ENCODE peak calls at places on chromosomes 3 and 15, in ten cellular contexts. L is RWPE1, F is Caco-2, A is fibroblast of lung, J is NB4, K is choroid plexus epithelial cell, R is SK-N-SH, Q is GM12865, T is ovary, Z is transverse colon. S is an unnamed sample.

GRCh38 chr15:88089019-88089603 is 167.4 kb downstream of the NTRK3 start:
- DNase-seq in L (no peak), F (no peak), A (no peak), J (no peak), K (no peak), R (no peak), Q (no peak), T (no peak), Z (no peak), S (no peak)

GRCh38 chr3:99413504-99413903 is 224.9 kb upstream of the COL8A1 start:
- DNase-seq in L (peak), F (no peak), A (peak), J (no peak), K (peak), R (no peak), Q (no peak), T (no peak), Z (no peak), S (no peak)

GRCh38 chr3:123084192-123084591 is 17.4 kb downstream of the PDIA5 start:
- DNase-seq in L (no peak), F (no peak), A (no peak), J (no peak), K (no peak), R (no peak), Q (no peak), T (peak), Z (no peak), S (no peak)

GRCh38 chr3:124492824-124493223 is 237.4 kb upstream of the UMPS start:
- DNase-seq in L (peak), F (peak), A (peak), J (peak), K (peak), R (peak), Q (peak), T (no peak), Z (peak), S (no peak)

GRCh38 chr15:60626051-60626450 is 147.1 kb upstream of the ICE2 start:
- DNase-seq in L (no peak), F (no peak), A (no peak), J (no peak), K (no peak), R (no peak), Q (no peak), T (no peak), Z (no peak), S (no peak)

GRCh38 chr3:61445924-61446323 is 115.4 kb upstream of the PTPRG start:
- DNase-seq in L (no peak), F (no peak), A (no peak), J (no peak), K (no peak), R (no peak), Q (no peak), T (no peak), Z (no peak), S (no peak)

GRCh38 chr3:183537295-183537730 is 18.2 kb downstream of the KLHL6 start:
- DNase-seq in L (no peak), F (no peak), A (no peak), J (peak), K (peak), R (no peak), Q (no peak), T (no peak), Z (no peak), S (no peak)

GRCh38 chr3:184513276-184514150 is 48.1 kb upstream of the EPHB3 start:
- DNase-seq in L (peak), F (peak), A (peak), J (peak), K (peak), R (peak), Q (peak), T (peak), Z (peak), S (peak)

GRCh38 chr3:50445919-50446318 is 57.5 kb downstream of the CACNA2D2 start:
- DNase-seq in L (no peak), F (peak), A (no peak), J (no peak), K (no peak), R (no peak), Q (no peak), T (no peak), Z (peak), S (no peak)

GRCh38 chr15:75578948-75579908 is at the start of gene PTPN9:
- DNase-seq in L (peak), F (peak), A (peak), J (peak), K (peak), R (peak), Q (peak), T (peak), Z (peak), S (peak)

GRCh38 chr3:169034401-169034800 is 629.1 kb downstream of the MECOM start:
- DNase-seq in L (no peak), F (no peak), A (peak), J (peak), K (peak), R (no peak), Q (no peak), T (no peak), Z (no peak), S (no peak)

GRCh38 chr15:51011212-51011611 is 83.5 kb downstream of the TNFAIP8L3 start:
- DNase-seq in L (no peak), F (no peak), A (no peak), J (no peak), K (no peak), R (no peak), Q (no peak), T (no peak), Z (no peak), S (no peak)

GRCh38 chr3:71652786-71653419 is 69.4 kb upstream of the FOXP1 start:
- DNase-seq in L (peak), F (peak), A (peak), J (peak), K (peak), R (peak), Q (peak), T (peak), Z (peak), S (no peak)

GRCh38 chr3:89877230-89877629 is 769.8 kb downstream of the EPHA3 start:
- DNase-seq in L (no peak), F (no peak), A (no peak), J (no peak), K (no peak), R (no peak), Q (no peak), T (no peak), Z (no peak), S (no peak)
- TF ChIP-seq CTCF in L (no peak), F (no peak), A (no peak), J (no peak), K (no peak), R (no peak), Q (no peak), T (no peak), Z (no peak), S (no peak)

GRCh38 chr3:129481783-129482332 is 41.8 kb downstream of the IFT122 start:
- DNase-seq in L (peak), F (no peak), A (peak), J (peak), K (peak), R (peak), Q (no peak), T (peak), Z (no peak), S (no peak)

GRCh38 chr3:129486057-129487035 is 42.1 kb upstream of the RHO start:
- DNase-seq in L (no peak), F (no peak), A (peak), J (no peak), K (peak), R (no peak), Q (peak), T (no peak), Z (no peak), S (no peak)

GRCh38 chr3:129485681-129486056 is 42.8 kb upstream of the RHO start:
- DNase-seq in L (peak), F (peak), A (peak), J (no peak), K (peak), R (no peak), Q (no peak), T (peak), Z (peak), S (no peak)

GRCh38 chr3:129483870-129484269 is 43.8 kb downstream of the IFT122 start:
- DNase-seq in L (no peak), F (no peak), A (no peak), J (no peak), K (no peak), R (no peak), Q (no peak), T (no peak), Z (no peak), S (no peak)

DNA sequence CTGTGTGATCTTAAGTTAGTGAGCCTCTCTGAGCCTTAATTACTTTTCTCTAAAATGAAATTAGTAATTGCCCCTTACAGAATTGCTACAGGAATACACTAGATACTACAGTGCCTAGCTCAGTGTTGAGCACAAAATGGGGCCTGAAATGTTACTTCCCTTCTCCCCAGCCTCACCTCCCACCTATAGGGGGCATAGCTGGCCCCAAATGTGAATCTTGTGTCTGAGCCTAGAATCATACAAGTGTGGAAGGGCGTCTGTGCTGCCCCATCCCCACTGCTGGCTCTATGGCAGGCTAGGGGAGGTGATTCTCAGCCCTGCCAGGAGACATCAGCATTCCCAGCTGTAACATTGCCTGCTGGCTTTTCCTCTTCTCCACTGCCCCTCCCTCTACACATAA is 42.7 kb downstream of the IFT122 start:
- DNase-seq in L (no peak), F (no peak), A (no peak), J (peak), K (no peak), R (no peak), Q (no peak), T (no peak), Z (no peak), S (no peak)
- TF ChIP-seq CTCF in L (no peak), F (no peak), A (peak), J (peak), K (peak), R (peak), Q (peak), T (no peak), Z (no peak), S (peak)

GRCh38 chr3:55885721-55886120 is 398.6 kb upstream of the WNT5A start:
- DNase-seq in L (peak), F (peak), A (peak), J (peak), K (peak), R (no peak), Q (no peak), T (no peak), Z (no peak), S (no peak)
- TF ChIP-seq CTCF in L (peak), F (peak), A (peak), J (no peak), K (peak), R (peak), Q (no peak), T (no peak), Z (no peak), S (no peak)

GRCh38 chr3:136353461-136353860 is 103.3 kb downstream of the PCCB start:
- DNase-seq in L (no peak), F (no peak), A (no peak), J (no peak), K (no peak), R (no peak), Q (peak), T (no peak), Z (no peak), S (no peak)

GRCh38 chr3:136350132-136350531 is 100.0 kb downstream of the PCCB start:
- DNase-seq in L (peak), F (no peak), A (peak), J (no peak), K (peak), R (no peak), Q (no peak), T (peak), Z (peak), S (no peak)

GRCh38 chr3:136350557-136350956 is 100.4 kb downstream of the PCCB start:
- DNase-seq in L (no peak), F (no peak), A (peak), J (no peak), K (peak), R (no peak), Q (no peak), T (no peak), Z (no peak), S (no peak)

GRCh38 chr3:136351351-136351750 is 101.2 kb downstream of the PCCB start:
- DNase-seq in L (no peak), F (no peak), A (no peak), J (no peak), K (no peak), R (no peak), Q (no peak), T (no peak), Z (no peak), S (no peak)

DNA sequence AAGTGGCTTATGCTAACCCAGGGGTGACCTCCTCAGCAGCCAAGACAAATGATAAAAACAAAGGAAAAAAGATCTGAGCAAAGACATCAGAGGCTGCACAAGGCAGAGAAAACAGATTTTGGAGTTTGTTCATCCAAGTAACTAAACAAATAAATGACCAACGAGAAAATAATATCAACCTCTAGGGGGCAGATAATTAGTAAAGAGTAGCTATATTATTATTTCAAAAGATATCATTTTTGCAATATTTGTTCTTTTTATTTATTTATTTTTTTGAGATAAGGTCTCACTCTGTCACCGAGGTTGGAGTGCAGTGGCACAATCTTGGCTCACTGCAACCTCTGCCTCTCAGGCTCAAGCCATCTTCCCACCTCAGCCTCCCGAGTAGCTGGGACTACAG is 101.8 kb downstream of the PCCB start:
- DNase-seq in L (no peak), F (no peak), A (no peak), J (no peak), K (no peak), R (no peak), Q (no peak), T (no peak), Z (no peak), S (no peak)
- TF ChIP-seq CTCF in L (no peak), F (no peak), A (no peak), J (no peak), K (peak), R (peak), Q (no peak), T (no peak), Z (no peak), S (peak)

GRCh38 chr15:96629501-96629900 is 299.0 kb downstream of the NR2F2 start:
- DNase-seq in L (no peak), F (no peak), A (peak), J (no peak), K (no peak), R (no peak), Q (no peak), T (peak), Z (peak), S (no peak)
- TF ChIP-seq CTCF in L (no peak), F (no peak), A (no peak), J (no peak), K (no peak), R (no peak), Q (no peak), T (no peak), Z (no peak), S (no peak)

DNA sequence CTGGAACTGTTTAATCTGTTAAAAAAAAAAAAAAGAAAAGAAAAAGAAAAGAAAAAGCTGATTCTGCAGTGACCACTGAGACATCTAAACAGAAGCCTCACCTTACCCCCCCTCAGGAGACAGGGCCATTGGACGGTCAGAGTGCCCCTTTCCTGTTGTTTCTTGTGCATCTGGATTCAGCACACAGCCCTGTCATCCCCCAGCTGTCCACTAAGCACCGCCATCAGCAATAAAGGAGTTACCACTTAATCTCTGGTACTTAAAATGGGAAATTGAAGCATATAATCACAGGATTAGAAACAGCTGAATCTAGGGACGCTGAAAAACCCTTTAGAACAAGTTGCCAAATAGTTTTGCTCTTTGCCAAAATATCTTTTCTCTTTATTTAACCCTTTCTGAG is 62.5 kb downstream of the TRIM69 start:
- DNase-seq in L (peak), F (peak), A (no peak), J (peak), K (peak), R (peak), Q (peak), T (no peak), Z (no peak), S (no peak)
- TF ChIP-seq CTCF in L (peak), F (peak), A (no peak), J (peak), K (peak), R (no peak), Q (peak), T (no peak), Z (peak), S (peak)

GRCh38 chr3:16264708-16265454 is at the start of the genes DPH3 and OXNAD1:
- DNase-seq in L (peak), F (peak), A (peak), J (peak), K (peak), R (peak), Q (peak), T (peak), Z (peak), S (peak)
- TF ChIP-seq CTCF in L (no peak), F (no peak), A (no peak), J (no peak), K (no peak), R (no peak), Q (no peak), T (peak), Z (peak), S (peak)

DNA sequence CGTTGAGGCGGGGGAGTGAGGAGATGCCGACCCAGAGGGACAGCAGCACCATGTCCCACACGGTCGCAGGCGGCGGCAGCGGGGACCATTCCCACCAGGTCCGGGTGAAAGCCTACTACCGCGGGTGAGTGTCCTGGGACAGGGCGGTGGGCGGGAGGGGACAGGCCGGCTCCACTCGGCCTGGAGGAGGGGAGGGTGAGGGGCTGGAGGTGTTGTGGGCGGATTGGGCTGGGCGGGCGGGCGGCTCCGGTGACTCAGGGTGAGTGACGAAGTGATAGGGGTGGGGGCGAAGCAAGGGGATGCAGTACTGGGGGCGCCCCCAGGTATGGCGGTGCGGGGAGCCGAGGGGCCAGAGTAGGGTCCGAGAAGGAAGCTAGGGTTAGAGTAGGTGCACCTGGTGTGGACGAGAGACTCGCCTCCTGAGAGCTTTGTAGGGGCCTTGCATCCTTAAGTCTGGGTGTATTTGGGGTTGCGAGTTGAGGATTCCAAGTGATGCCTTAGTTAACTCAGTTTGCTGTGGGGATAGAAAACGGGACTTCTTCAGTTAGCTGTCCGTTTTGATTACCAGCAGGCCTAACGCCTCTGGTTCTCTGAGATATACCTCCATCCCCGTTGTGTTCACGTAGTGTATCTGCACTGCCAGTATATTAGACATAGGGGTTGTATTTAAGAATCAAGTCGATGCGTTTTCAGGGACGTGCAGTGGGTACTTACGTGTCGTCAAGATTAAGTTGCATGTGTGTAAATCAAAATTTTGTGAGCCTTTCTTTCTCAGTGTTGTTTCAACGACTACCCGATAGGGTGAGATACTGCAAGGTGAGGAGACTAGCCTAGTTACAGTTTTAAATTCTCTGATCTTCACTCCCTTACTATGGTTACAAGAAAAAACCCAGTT is 670 bp downstream of the PRKCI start:
- DNase-seq in L (peak), F (no peak), A (peak), J (peak), K (peak), R (peak), Q (peak), T (peak), Z (peak), S (peak)
- TF ChIP-seq CTCF in L (no peak), F (no peak), A (no peak), J (no peak), K (peak), R (peak), Q (no peak), T (no peak), Z (no peak), S (peak)